ENCODE peak calls at places on chromosomes 6 and 20, in six cellular contexts. T is effector memory CD4-positive, alpha-beta T cell; N is CD8-positive, alpha-beta memory T cell; U is ovary; P is naive thymus-derived CD4-positive, alpha-beta T cell; G is PC-9. H is an unnamed sample.

GRCh38 chr6:82237013-82237412 is 10.5 kb downstream of the IBTK start:
- DNase-seq in T (no peak), N (no peak), U (no peak), P (no peak), G (no peak), H (no peak)

GRCh38 chr20:18731940-18732339 is 81.6 kb upstream of the SCP2D1 start:
- DNase-seq in T (no peak), N (no peak), U (no peak), P (no peak), G (no peak), H (no peak)

GRCh38 chr6:34115396-34116314 is 30.2 kb downstream of the GRM4 start:
- DNase-seq in T (no peak), N (no peak), U (no peak), P (peak), G (peak), H (no peak)

GRCh38 chr20:36499723-36500501 is 41.4 kb upstream of the MYL9 start:
- DNase-seq in T (no peak), N (no peak), U (no peak), P (no peak), G (no peak), H (no peak)

GRCh38 chr6:111936718-111937117 is 63.5 kb upstream of the FYN start:
- DNase-seq in T (no peak), N (no peak), U (no peak), P (no peak), G (no peak), H (no peak)

GRCh38 chr20:57004416-57004815 is 262.0 kb downstream of the BMP7 start:
- DNase-seq in T (no peak), N (no peak), U (no peak), P (no peak), G (no peak), H (no peak)

GRCh38 chr20:24670341-24670821 is 201.0 kb downstream of the SYNDIG1 start:
- DNase-seq in T (no peak), N (no peak), U (no peak), P (no peak), G (no peak), H (no peak)

GRCh38 chr20:43096471-43096870 is 93.2 kb downstream of the PTPRT start:
- DNase-seq in T (no peak), N (no peak), U (no peak), P (no peak), G (no peak), H (peak)

GRCh38 chr6:41074692-41075436 is 2.1 kb downstream of the NFYA start:
- DNase-seq in T (no peak), N (no peak), U (no peak), P (no peak), G (no peak), H (no peak)

GRCh38 chr6:116412270-116412669 is 41.5 kb downstream of the DSE start:
- DNase-seq in T (no peak), N (no peak), U (no peak), P (no peak), G (no peak), H (no peak)

GRCh38 chr20:41309817-41310216 is 7.7 kb downstream of the ZHX3 start:
- DNase-seq in T (no peak), N (no peak), U (no peak), P (no peak), G (no peak), H (no peak)

GRCh38 chr20:57966609-57967008 is 256.8 kb upstream of the PMEPA1 start:
- DNase-seq in T (no peak), N (no peak), U (no peak), P (no peak), G (no peak), H (no peak)

GRCh38 chr20:44598413-44599290 is 16.3 kb downstream of the PKIG start:
- DNase-seq in T (no peak), N (no peak), U (no peak), P (no peak), G (no peak), H (no peak)

GRCh38 chr20:39706089-39706721 is 744.1 kb downstream of the DHX35 start:
- DNase-seq in T (no peak), N (no peak), U (no peak), P (no peak), G (no peak), H (no peak)

GRCh38 chr6:148251286-148251685 is 91.4 kb upstream of the SASH1 start:
- DNase-seq in T (no peak), N (no peak), U (no peak), P (no peak), G (no peak), H (no peak)

GRCh38 chr6:24823185-24823584 is 24.5 kb upstream of the ARMH2 start:
- DNase-seq in T (no peak), N (no peak), U (no peak), P (no peak), G (no peak), H (no peak)

GRCh38 chr6:10111975-10112374 is 302.9 kb downstream of the TFAP2A start:
- DNase-seq in T (no peak), N (no peak), U (no peak), P (no peak), G (no peak), H (no peak)

GRCh38 chr20:63498950-63499332 is at the start of gene EEF1A2:
- DNase-seq in T (peak), N (peak), U (no peak), P (peak), G (peak), H (peak)

GRCh38 chr20:63073738-63074065 is 66.9 kb upstream of the BHLHE23 start:
- DNase-seq in T (no peak), N (no peak), U (no peak), P (no peak), G (no peak), H (no peak)

GRCh38 chr20:44728835-44729342 is 13.7 kb downstream of the CCN5 start:
- DNase-seq in T (no peak), N (no peak), U (no peak), P (no peak), G (peak), H (peak)

GRCh38 chr6:96755096-96755495 is 82.2 kb downstream of the GPR63 start:
- DNase-seq in T (no peak), N (no peak), U (no peak), P (no peak), G (no peak), H (no peak)

GRCh38 chr6:157753291-157753690 is 69.8 kb upstream of the SNX9 start:
- DNase-seq in T (no peak), N (no peak), U (no peak), P (no peak), G (no peak), H (no peak)

GRCh38 chr20:44219287-44219686 is 8.7 kb upstream of the OSER1 start:
- DNase-seq in T (no peak), N (no peak), U (no peak), P (no peak), G (no peak), H (no peak)

GRCh38 chr6:165717732-165718465 is 54.9 kb upstream of the PDE10A start:
- DNase-seq in T (no peak), N (no peak), U (no peak), P (no peak), G (no peak), H (no peak)

GRCh38 chr6:66307490-66307889 is 600.5 kb upstream of the EYS start:
- DNase-seq in T (no peak), N (no peak), U (no peak), P (no peak), G (no peak), H (no peak)

GRCh38 chr20:58086763-58087566 is 141.5 kb downstream of the ANKRD60 start:
- DNase-seq in T (no peak), N (no peak), U (no peak), P (no peak), G (peak), H (no peak)

GRCh38 chr20:32497589-32498224 is 87.4 kb downstream of the NOL4L start:
- DNase-seq in T (no peak), N (peak), U (no peak), P (no peak), G (no peak), H (no peak)

GRCh38 chr6:65922049-65922448 is 215.0 kb upstream of the EYS start:
- DNase-seq in T (no peak), N (no peak), U (no peak), P (no peak), G (no peak), H (no peak)

GRCh38 chr6:98836025-98836961 is 1.9 kb downstream of the POU3F2 start:
- DNase-seq in T (no peak), N (no peak), U (no peak), P (no peak), G (no peak), H (peak)

GRCh38 chr6:24719125-24719931 is at the start of gene C6orf62:
- DNase-seq in T (peak), N (peak), U (peak), P (peak), G (peak), H (peak)

GRCh38 chr6:38095054-38095453 is 275.5 kb downstream of the ZFAND3 start:
- DNase-seq in T (no peak), N (no peak), U (no peak), P (no peak), G (no peak), H (no peak)

GRCh38 chr6:13234130-13234529 is 94.2 kb downstream of the TBC1D7 start:
- DNase-seq in T (no peak), N (no peak), U (no peak), P (no peak), G (no peak), H (no peak)

GRCh38 chr6:47478233-47479155 is 905 bp downstream of the CD2AP start:
- DNase-seq in T (no peak), N (no peak), U (no peak), P (peak), G (no peak), H (no peak)

GRCh38 chr6:106805017-106805335 is 169.6 kb downstream of the CD24 start:
- DNase-seq in T (no peak), N (no peak), U (no peak), P (no peak), G (no peak), H (no peak)

GRCh38 chr6:106805771-106806170 is 168.8 kb downstream of the CD24 start:
- DNase-seq in T (no peak), N (no peak), U (no peak), P (no peak), G (no peak), H (no peak)

GRCh38 chr6:106802141-106802540 is 172.4 kb downstream of the CD24 start:
- DNase-seq in T (no peak), N (no peak), U (no peak), P (no peak), G (no peak), H (no peak)

GRCh38 chr6:106803188-106803587 is 171.3 kb downstream of the CD24 start:
- DNase-seq in T (no peak), N (no peak), U (no peak), P (no peak), G (no peak), H (no peak)

DNA sequence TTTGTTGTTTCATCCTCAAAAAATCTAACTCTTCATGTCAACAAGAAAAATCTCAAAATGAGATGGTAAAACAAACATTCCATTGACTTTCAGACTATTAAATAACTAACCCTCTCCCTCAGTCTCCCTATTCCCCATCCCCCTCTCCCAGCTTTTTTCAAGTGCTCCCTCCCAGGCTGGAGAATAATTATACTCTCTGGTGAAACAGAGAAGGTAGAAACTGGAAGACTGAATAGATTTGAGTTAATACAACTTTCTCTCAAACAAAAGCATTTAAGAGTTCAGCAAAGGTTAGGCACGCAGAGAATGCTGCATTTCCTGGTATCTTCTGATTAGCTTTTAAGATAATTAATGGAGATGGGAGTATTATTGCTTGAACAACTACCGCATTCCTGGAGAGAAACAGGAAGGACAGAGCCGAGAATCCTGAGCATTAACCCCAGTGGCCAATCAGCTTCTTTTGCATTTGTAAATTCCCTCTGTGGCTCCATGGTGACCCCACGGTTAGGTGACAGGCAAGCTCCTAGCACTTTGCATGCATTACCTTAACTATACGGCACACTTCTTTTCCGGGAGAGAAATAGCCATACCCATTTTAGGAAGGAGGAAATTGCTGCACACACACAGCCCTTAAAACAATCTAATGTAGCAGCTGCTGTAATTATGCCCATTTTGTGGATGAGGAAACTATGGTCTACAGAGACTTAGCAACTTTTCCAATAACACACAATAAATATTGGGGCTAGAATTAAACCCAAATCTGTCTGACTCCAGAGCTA is 170.1 kb downstream of the CD24 start:
- DNase-seq in T (no peak), N (no peak), U (no peak), P (no peak), G (peak), H (no peak)
- H3K27ac ChIP-seq in T (no peak), N (no peak), U (no peak), P (no peak), G (peak), H (no peak)

GRCh38 chr6:3057063-3057462 is 11.2 kb upstream of the RIPK1 start:
- DNase-seq in T (no peak), N (no peak), U (no peak), P (no peak), G (no peak), H (no peak)

GRCh38 chr6:3052481-3053230 is 15.6 kb upstream of the RIPK1 start:
- DNase-seq in T (no peak), N (no peak), U (no peak), P (no peak), G (no peak), H (no peak)

GRCh38 chr6:3058957-3059356 is 9.3 kb upstream of the RIPK1 start:
- DNase-seq in T (no peak), N (no peak), U (no peak), P (no peak), G (no peak), H (no peak)

GRCh38 chr6:3053231-3053508 is 15.1 kb upstream of the RIPK1 start:
- DNase-seq in T (no peak), N (no peak), U (no peak), P (no peak), G (no peak), H (no peak)
- H3K27ac ChIP-seq in T (peak), N (peak), U (no peak), P (peak), G (no peak), H (no peak)

GRCh38 chr20:19929749-19930148 is 87.4 kb upstream of the NAA20 start:
- DNase-seq in T (no peak), N (no peak), U (no peak), P (no peak), G (no peak), H (no peak)

GRCh38 chr20:19926581-19926980 is 90.6 kb upstream of the NAA20 start:
- DNase-seq in T (no peak), N (no peak), U (no peak), P (no peak), G (no peak), H (no peak)

GRCh38 chr20:19932170-19932667 is 84.9 kb upstream of the NAA20 start:
- DNase-seq in T (no peak), N (no peak), U (no peak), P (no peak), G (no peak), H (no peak)

GRCh38 chr20:19930461-19930860 is 86.7 kb upstream of the NAA20 start:
- DNase-seq in T (no peak), N (no peak), U (no peak), P (no peak), G (no peak), H (no peak)

DNA sequence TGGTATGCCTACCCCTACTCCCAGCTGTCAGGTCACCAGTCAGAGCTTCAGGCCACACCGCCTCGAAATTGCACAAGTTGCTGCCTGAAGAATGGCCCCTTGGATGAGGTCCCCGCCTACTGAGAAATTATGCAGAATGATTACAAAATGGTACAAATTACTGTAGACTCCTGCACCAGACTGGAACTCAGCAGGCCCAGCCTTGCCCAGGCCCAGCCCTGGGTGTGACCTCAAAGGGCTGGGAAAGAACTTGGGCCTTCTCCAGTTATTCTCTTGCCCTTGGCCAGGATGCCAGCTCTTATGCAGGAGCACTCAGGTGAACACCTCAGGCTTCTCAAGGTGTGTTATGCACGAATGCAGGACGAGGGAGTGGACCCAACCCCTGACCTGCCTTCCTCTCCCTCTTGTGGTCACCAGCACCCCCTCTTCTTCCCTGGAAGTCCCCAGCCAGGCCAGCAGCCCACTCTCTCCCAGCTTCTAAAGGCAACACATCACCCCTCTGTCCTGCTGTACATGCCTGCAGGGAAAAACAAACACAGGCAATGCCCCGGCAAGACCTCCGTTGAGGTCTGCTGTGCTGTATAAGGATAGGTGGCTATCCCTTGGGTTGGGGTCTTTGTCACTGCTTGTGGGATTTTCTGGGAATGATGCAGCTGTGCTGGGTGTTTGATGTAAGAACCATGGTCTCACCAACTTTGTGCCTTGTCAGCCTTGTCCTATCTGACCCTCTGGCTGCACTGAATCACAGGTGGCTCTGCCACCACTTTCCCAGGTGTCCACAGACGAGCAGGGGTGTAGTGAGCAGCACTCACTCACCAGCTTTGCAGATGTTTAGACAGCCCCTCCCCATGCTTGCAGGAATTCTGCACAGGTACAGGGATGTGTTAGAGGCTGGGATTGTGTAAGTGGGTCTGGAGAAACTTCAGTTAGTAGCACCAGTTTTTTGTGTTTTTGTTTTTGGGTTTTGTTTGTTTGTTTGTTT is 88.5 kb upstream of the NAA20 start:
- DNase-seq in T (no peak), N (no peak), U (no peak), P (no peak), G (peak), H (no peak)
- H3K27ac ChIP-seq in T (no peak), N (no peak), U (no peak), P (no peak), G (no peak), H (no peak)

DNA sequence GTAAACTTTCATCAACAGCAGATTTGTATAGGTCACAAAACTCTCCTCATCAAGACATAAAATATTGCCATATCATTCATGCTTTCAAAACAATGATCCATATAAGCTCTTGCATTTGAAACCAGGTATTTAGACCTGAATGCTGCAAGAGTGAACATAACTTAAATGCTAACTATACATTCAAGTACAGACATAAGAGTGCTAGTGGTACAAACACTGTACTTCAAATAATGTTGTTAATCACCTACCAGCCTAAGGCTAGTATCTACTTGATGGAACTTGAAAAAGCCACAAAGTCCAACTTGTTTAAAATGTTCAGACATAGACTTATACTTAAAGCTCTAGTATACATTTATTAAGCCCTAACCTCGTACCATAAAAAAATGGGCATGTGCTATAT is 16.0 kb upstream of the GSTA2 start:
- DNase-seq in T (no peak), N (no peak), U (no peak), P (no peak), G (no peak), H (no peak)
- H3K27ac ChIP-seq in T (no peak), N (no peak), U (no peak), P (no peak), G (no peak), H (no peak)

DNA sequence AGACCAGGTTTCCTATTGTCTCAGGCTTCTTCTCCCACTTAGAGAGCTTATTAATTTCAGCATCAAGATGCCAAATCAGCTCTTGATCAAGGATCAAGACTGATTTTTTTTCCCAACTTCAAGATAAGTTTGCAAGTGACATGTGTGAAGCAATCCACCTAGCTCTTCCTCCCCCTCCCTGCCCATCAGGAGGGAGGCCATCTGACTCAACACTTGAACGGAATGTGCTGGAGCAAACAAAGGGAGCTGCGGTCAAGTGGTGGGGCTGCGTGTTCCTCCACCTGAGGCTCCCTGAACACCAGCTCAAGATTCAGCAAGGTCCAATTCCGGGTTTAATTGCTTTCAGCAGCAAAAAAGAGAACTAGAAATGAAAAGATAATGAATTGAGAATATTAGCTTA is 38.7 kb downstream of the TTI1 start:
- DNase-seq in T (no peak), N (no peak), U (no peak), P (no peak), G (peak), H (no peak)
- H3K27ac ChIP-seq in T (no peak), N (no peak), U (no peak), P (no peak), G (no peak), H (no peak)

DNA sequence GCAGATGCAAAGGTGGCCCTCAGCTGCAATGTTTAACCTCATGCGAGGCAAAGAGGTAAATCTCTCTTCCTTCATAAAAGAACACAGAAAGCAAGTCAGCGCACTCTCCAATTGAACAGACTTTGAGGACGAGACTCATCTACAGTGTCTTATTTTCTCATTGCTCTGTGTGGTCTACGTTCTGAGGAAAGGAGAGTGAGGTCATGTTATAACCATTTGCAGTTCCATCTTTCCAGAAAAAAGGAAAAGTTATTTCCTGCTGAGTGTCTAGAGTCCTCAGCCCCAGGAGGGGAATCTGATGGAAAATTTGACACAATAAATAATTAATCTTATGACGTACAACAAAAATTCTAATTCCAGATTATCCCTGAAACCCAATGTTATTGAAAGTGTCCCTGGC is 35.6 kb upstream of the THBS2 start:
- DNase-seq in T (no peak), N (no peak), U (no peak), P (no peak), G (no peak), H (no peak)
- H3K27ac ChIP-seq in T (no peak), N (no peak), U (no peak), P (no peak), G (no peak), H (no peak)

H was measured in caudate nucleus.